ENCODE peak calls at places on chromosomes 12 and 14, in eight cellular contexts. L is MCF 10A; U is activated CD8-positive, alpha-beta memory T cell treated with anti-CD3 and anti-CD28 coated beads for 24 hours; R is NCI-H1436 treated with DMSO at 0.1 percent for 48 hours; C is hepatocyte; N is SK-N-SH; W is adrenal gland; M is hepatic stellate cell. J is an unnamed sample.

GRCh38 chr14:105141486-105142281 is 26.9 kb downstream of the JAG2 start:
- DNase-seq in R (no peak), C (no peak), U (no peak), W (no peak), M (no peak), N (no peak), L (no peak), J (no peak)

GRCh38 chr12:59084758-59085383 is 164.6 kb upstream of the LRIG3 start:
- DNase-seq in R (no peak), N (peak), W (no peak), L (no peak), U (no peak), C (peak), M (peak), J (peak)

GRCh38 chr14:79971330-79971729 is 240.0 kb downstream of the DIO2 start:
- DNase-seq in U (no peak), R (no peak), W (no peak), N (no peak), L (peak), M (peak), C (peak), J (no peak)

GRCh38 chr12:131122631-131123030 is 168.9 kb downstream of the ADGRD1 start:
- DNase-seq in R (no peak), U (peak), W (no peak), L (no peak), M (no peak), N (no peak), C (no peak), J (no peak)

GRCh38 chr14:34623506-34623905 is 6.4 kb downstream of the SNX6 start:
- DNase-seq in U (no peak), L (no peak), R (no peak), W (no peak), C (no peak), M (no peak), N (no peak), J (no peak)

GRCh38 chr12:66879392-66879791 is 200.5 kb upstream of the GRIP1 start:
- DNase-seq in U (no peak), C (no peak), L (no peak), R (no peak), N (no peak), M (no peak), W (no peak), J (no peak)

GRCh38 chr14:61388976-61389576 is 67.7 kb downstream of the PRKCH start:
- DNase-seq in W (no peak), R (no peak), C (no peak), L (peak), U (no peak), N (no peak), M (no peak), J (no peak)

GRCh38 chr12:54932691-54933090 is 51.9 kb downstream of the TESPA1 start:
- DNase-seq in N (no peak), W (no peak), C (no peak), L (peak), M (no peak), R (no peak), U (no peak), J (no peak)

GRCh38 chr12:54586620-54587019 is 1.8 kb downstream of the PPP1R1A start:
- DNase-seq in C (no peak), N (no peak), R (no peak), M (no peak), L (no peak), U (no peak), W (no peak), J (no peak)

GRCh38 chr12:91353266-91353665 is 170.6 kb upstream of the DCN start:
- DNase-seq in M (no peak), L (no peak), W (no peak), R (no peak), N (no peak), C (no peak), U (no peak), J (no peak)

GRCh38 chr12:44873898-44874297 is 2.2 kb downstream of the NELL2 start:
- DNase-seq in U (no peak), C (peak), M (peak), R (no peak), L (peak), N (peak), W (no peak), J (no peak)

GRCh38 chr14:61102549-61103466 is 121.8 kb downstream of the SLC38A6 start:
- DNase-seq in C (no peak), M (no peak), U (no peak), N (no peak), L (no peak), W (no peak), R (no peak), J (no peak)

GRCh38 chr12:90621927-90622326 is 333.0 kb downstream of the CCER1 start:
- DNase-seq in C (no peak), M (no peak), L (peak), U (no peak), R (no peak), N (no peak), W (no peak), J (no peak)

GRCh38 chr12:2382391-2383155 is 329.8 kb downstream of the CACNA1C start:
- DNase-seq in M (peak), W (no peak), C (no peak), U (no peak), R (no peak), N (no peak), L (peak), J (no peak)

GRCh38 chr14:83164016-83164415 is 1630.4 kb upstream of the SEL1L start:
- DNase-seq in U (no peak), W (no peak), R (no peak), L (peak), N (no peak), C (peak), M (no peak), J (no peak)

GRCh38 chr12:9648701-9649531 is 20.6 kb upstream of the CLEC2D start:
- DNase-seq in M (no peak), U (no peak), L (no peak), C (no peak), N (no peak), W (no peak), R (no peak), J (no peak)

GRCh38 chr12:71456990-71457389 is 17.4 kb downstream of the LGR5 start:
- DNase-seq in M (no peak), R (no peak), L (no peak), C (no peak), U (no peak), W (no peak), N (no peak), J (no peak)